ENCODE peak calls at places on chromosome 4, in seven cellular contexts. L, H, N, B, S, A and F are unnamed samples.
A peak's percentile ranks its signal among the peaks of the same experiment; 100 is the strongest.

GRCh38 chr4:165537028-165537648 is 158.3 kb downstream of the CPE start:
- DNase-seq in S (peak; percentile 3), L (peak; percentile 15), H (peak; percentile 5), N (no peak), B (peak; percentile 41), A (no peak), F (peak; percentile 40)

GRCh38 chr4:51870441-51871188 is 27.7 kb downstream of the DCUN1D4 start:
- DNase-seq in S (no peak), A (no peak), B (no peak), L (no peak), N (no peak), H (no peak), F (no peak)

GRCh38 chr4:101205878-101206277 is 141.4 kb downstream of the PPP3CA start:
- DNase-seq in H (no peak), L (no peak), N (no peak), B (no peak), S (no peak), A (no peak), F (peak; percentile 62)

GRCh38 chr4:170007113-170007512 is 19.1 kb downstream of the MFAP3L start:
- DNase-seq in L (no peak), A (no peak), H (no peak), S (no peak), N (no peak), B (no peak), F (peak; percentile 10)

GRCh38 chr4:83128235-83128929 is 13.9 kb upstream of the PLAC8 start:
- DNase-seq in H (no peak), A (no peak), L (no peak), B (peak; percentile 60), N (no peak), S (no peak), F (peak; percentile 12)

GRCh38 chr4:48247142-48247877 is 22.3 kb downstream of the TEC start:
- DNase-seq in N (no peak), S (no peak), L (peak; percentile 27), B (no peak), H (no peak), A (no peak), F (no peak)

GRCh38 chr4:161702287-161702686 is 461.5 kb downstream of the FSTL5 start:
- DNase-seq in H (no peak), L (no peak), N (no peak), S (no peak), B (no peak), A (no peak), F (no peak)

GRCh38 chr4:47646372-47646771 is 161.3 kb downstream of the ATP10D start:
- DNase-seq in A (no peak), N (no peak), L (no peak), S (no peak), B (no peak), H (no peak), F (no peak)

GRCh38 chr4:158169931-158170690 is 2.7 kb downstream of the GASK1B start:
- DNase-seq in N (no peak), L (no peak), B (no peak), A (no peak), S (no peak), H (no peak), F (no peak)

GRCh38 chr4:187814737-187815465 is 180.7 kb upstream of the ZFP42 start:
- DNase-seq in H (no peak), A (no peak), B (no peak), L (no peak), N (peak; percentile 50), S (no peak), F (no peak)

GRCh38 chr4:37639551-37640293 is 46.5 kb downstream of the RELL1 start:
- DNase-seq in L (no peak), H (no peak), A (no peak), N (no peak), S (no peak), B (no peak), F (no peak)

GRCh38 chr4:173328236-173328901 is 5.8 kb downstream of the HMGB2 start:
- DNase-seq in B (no peak), H (no peak), N (no peak), L (no peak), S (no peak), A (no peak), F (no peak)

GRCh38 chr4:139844057-139844456 is 178.4 kb downstream of the MGST2 start:
- DNase-seq in B (no peak), L (no peak), N (no peak), S (no peak), H (no peak), A (no peak), F (no peak)

GRCh38 chr4:186727977-186728519 is 4.4 kb upstream of the FAT1 start:
- DNase-seq in N (peak; percentile 52), B (peak; percentile 46), L (no peak), H (no peak), S (no peak), A (no peak), F (peak; percentile 67)

GRCh38 chr4:15504041-15504440 is 34.4 kb downstream of the CC2D2A start:
- DNase-seq in H (no peak), L (no peak), B (no peak), N (no peak), A (no peak), S (no peak), F (no peak)

GRCh38 chr4:71304289-71304850 is 34.5 kb upstream of the SLC4A4 start:
- DNase-seq in H (no peak), N (no peak), A (no peak), S (no peak), L (no peak), B (no peak), F (no peak)

GRCh38 chr4:119725688-119726330 is 97.2 kb upstream of the PDE5A start:
- DNase-seq in B (no peak), N (peak; percentile 37), S (no peak), L (no peak), H (no peak), A (no peak), F (no peak)

GRCh38 chr4:42281324-42282020 is 115.8 kb upstream of the SHISA3 start:
- DNase-seq in N (no peak), H (no peak), B (no peak), L (no peak), A (no peak), S (no peak), F (no peak)

GRCh38 chr4:7831330-7831729 is 108.3 kb downstream of the AFAP1 start:
- DNase-seq in N (no peak), S (no peak), A (no peak), L (peak; percentile 36), B (no peak), H (no peak), F (no peak)

GRCh38 chr4:77994194-77994721 is 62.9 kb upstream of the FRAS1 start:
- DNase-seq in N (no peak), H (peak; percentile 8), B (peak; percentile 15), L (no peak), A (no peak), S (no peak), F (peak; percentile 71)